ENCODE peak calls at places on chromosomes 13 and 19, in five cellular contexts. One of them, this sample, is unnamed.

GRCh38 chr19:5192568-5192967 is 148.0 kb downstream of the PTPRS start:
- DNase-seq in uterus: no peak
- DNase-seq in IMR-90: no peak
- DNase-seq in heart left ventricle: no peak
- DNase-seq in HCT116: no peak
- DNase-seq in this sample: no peak

GRCh38 chr13:80924596-80924995 is 583.7 kb upstream of the SPRY2 start:
- DNase-seq in uterus: no peak
- DNase-seq in IMR-90: no peak
- DNase-seq in heart left ventricle: no peak
- DNase-seq in HCT116: no peak
- DNase-seq in this sample: no peak

GRCh38 chr19:6018786-6019185 is 40.8 kb upstream of the RANBP3 start:
- DNase-seq in uterus: no peak
- DNase-seq in IMR-90: no peak
- DNase-seq in heart left ventricle: no peak
- DNase-seq in HCT116: no peak
- DNase-seq in this sample: no peak

GRCh38 chr13:44432595-44432994 is 59.0 kb downstream of the SERP2 start:
- DNase-seq in uterus: no peak
- DNase-seq in IMR-90: peak; percentile 31
- DNase-seq in heart left ventricle: no peak
- DNase-seq in HCT116: no peak
- DNase-seq in this sample: no peak

GRCh38 chr13:105612541-105612940 is 922.9 kb downstream of the EFNB2 start:
- DNase-seq in uterus: no peak
- DNase-seq in IMR-90: no peak
- DNase-seq in heart left ventricle: no peak
- DNase-seq in HCT116: no peak
- DNase-seq in this sample: no peak

GRCh38 chr19:8611890-8612806 is 1.6 kb upstream of the ADAMTS10 start:
- DNase-seq in uterus: peak; percentile 76
- DNase-seq in IMR-90: peak; percentile 66
- DNase-seq in heart left ventricle: peak; percentile 52
- DNase-seq in HCT116: no peak
- DNase-seq in this sample: no peak

GRCh38 chr13:108858676-108859075 is 229.3 kb downstream of the MYO16 start:
- DNase-seq in uterus: no peak
- DNase-seq in IMR-90: no peak
- DNase-seq in heart left ventricle: no peak
- DNase-seq in HCT116: no peak
- DNase-seq in this sample: no peak

GRCh38 chr19:32916969-32917611 is 47.5 kb upstream of the SLC7A9 start:
- DNase-seq in uterus: no peak
- DNase-seq in IMR-90: no peak
- DNase-seq in heart left ventricle: no peak
- DNase-seq in HCT116: no peak
- DNase-seq in this sample: no peak

GRCh38 chr13:105019073-105019472 is 1516.4 kb downstream of the EFNB2 start:
- DNase-seq in uterus: no peak
- DNase-seq in IMR-90: no peak
- DNase-seq in heart left ventricle: no peak
- DNase-seq in HCT116: no peak
- DNase-seq in this sample: no peak

GRCh38 chr19:29667941-29668340 is 2.7 kb downstream of the PLEKHF1 start:
- DNase-seq in uterus: no peak
- DNase-seq in IMR-90: no peak
- DNase-seq in heart left ventricle: no peak
- DNase-seq in HCT116: no peak
- DNase-seq in this sample: no peak

GRCh38 chr13:47945738-47946137 is 55.3 kb downstream of the SUCLA2 start:
- DNase-seq in uterus: no peak
- DNase-seq in IMR-90: peak; percentile 76
- DNase-seq in heart left ventricle: no peak
- DNase-seq in HCT116: no peak
- DNase-seq in this sample: no peak

GRCh38 chr19:43148233-43148632 is 38.1 kb downstream of the PSG5 start:
- DNase-seq in uterus: no peak
- DNase-seq in IMR-90: peak; percentile 93
- DNase-seq in heart left ventricle: no peak
- DNase-seq in HCT116: no peak
- DNase-seq in this sample: peak; percentile 8

GRCh38 chr13:101474419-101474957 is 22.0 kb downstream of the ITGBL1 start:
- DNase-seq in uterus: no peak
- DNase-seq in IMR-90: peak; percentile 91
- DNase-seq in heart left ventricle: no peak
- DNase-seq in HCT116: no peak
- DNase-seq in this sample: no peak

GRCh38 chr13:110499621-110500281 is 61.8 kb downstream of the RAB20 start:
- DNase-seq in uterus: no peak
- DNase-seq in IMR-90: peak; percentile 50
- DNase-seq in heart left ventricle: no peak
- DNase-seq in HCT116: no peak
- DNase-seq in this sample: no peak

GRCh38 chr13:88958821-88959220 is 1287.7 kb downstream of the SLITRK5 start:
- DNase-seq in uterus: no peak
- DNase-seq in IMR-90: no peak
- DNase-seq in heart left ventricle: no peak
- DNase-seq in HCT116: no peak
- DNase-seq in this sample: no peak

GRCh38 chr19:18637644-18638630 is 1.1 kb downstream of the KLHL26 start:
- DNase-seq in uterus: no peak
- DNase-seq in IMR-90: no peak
- DNase-seq in heart left ventricle: no peak
- DNase-seq in HCT116: peak; percentile 32
- DNase-seq in this sample: peak; percentile 36

GRCh38 chr13:77810891-77811290 is 107.7 kb downstream of the EDNRB start:
- DNase-seq in uterus: no peak
- DNase-seq in IMR-90: no peak
- DNase-seq in heart left ventricle: no peak
- DNase-seq in HCT116: no peak
- DNase-seq in this sample: no peak

GRCh38 chr19:45472557-45473365 is 5.0 kb downstream of the FOSB start:
- DNase-seq in uterus: no peak
- DNase-seq in IMR-90: no peak
- DNase-seq in heart left ventricle: no peak
- DNase-seq in HCT116: no peak
- DNase-seq in this sample: no peak

GRCh38 chr19:18895828-18896341 is at the start of gene CERS1:
- DNase-seq in uterus: no peak
- DNase-seq in IMR-90: no peak
- DNase-seq in heart left ventricle: no peak
- DNase-seq in HCT116: no peak
- DNase-seq in this sample: no peak

GRCh38 chr13:32032780-32033179 is 1.2 kb downstream of the FRY start:
- DNase-seq in uterus: no peak
- DNase-seq in IMR-90: no peak
- DNase-seq in heart left ventricle: no peak
- DNase-seq in HCT116: no peak
- DNase-seq in this sample: no peak

GRCh38 chr13:22220186-22221160 is 549.6 kb downstream of the FGF9 start:
- DNase-seq in uterus: no peak
- DNase-seq in IMR-90: no peak
- DNase-seq in heart left ventricle: no peak
- DNase-seq in HCT116: no peak
- DNase-seq in this sample: no peak

GRCh38 chr13:34065915-34066314 is 248.0 kb downstream of the RFC3 start:
- DNase-seq in uterus: no peak
- DNase-seq in IMR-90: no peak
- DNase-seq in heart left ventricle: no peak
- DNase-seq in HCT116: peak; percentile 54
- DNase-seq in this sample: no peak

GRCh38 chr19:17665058-17665457 is 23.1 kb downstream of the UNC13A start:
- DNase-seq in uterus: no peak
- DNase-seq in IMR-90: no peak
- DNase-seq in heart left ventricle: no peak
- DNase-seq in HCT116: no peak
- DNase-seq in this sample: no peak

GRCh38 chr19:15419413-15420025 is 731 bp upstream of the AKAP8L start:
- DNase-seq in uterus: no peak
- DNase-seq in IMR-90: no peak
- DNase-seq in heart left ventricle: no peak
- DNase-seq in HCT116: no peak
- DNase-seq in this sample: no peak

GRCh38 chr13:78241278-78241919 is 322.8 kb upstream of the EDNRB start:
- DNase-seq in uterus: no peak
- DNase-seq in IMR-90: peak; percentile 11
- DNase-seq in heart left ventricle: no peak
- DNase-seq in HCT116: no peak
- DNase-seq in this sample: no peak

GRCh38 chr13:43095771-43096719 is 72.7 kb downstream of the DNAJC15 start:
- DNase-seq in uterus: no peak
- DNase-seq in IMR-90: no peak
- DNase-seq in heart left ventricle: no peak
- DNase-seq in HCT116: no peak
- DNase-seq in this sample: no peak

GRCh38 chr13:89748716-89749115 is 1598.8 kb upstream of the MIR17HG start:
- DNase-seq in uterus: no peak
- DNase-seq in IMR-90: no peak
- DNase-seq in heart left ventricle: no peak
- DNase-seq in HCT116: no peak
- DNase-seq in this sample: no peak

GRCh38 chr19:37855098-37855497 is 51.3 kb downstream of the WDR87 start:
- DNase-seq in uterus: no peak
- DNase-seq in IMR-90: peak; percentile 17
- DNase-seq in heart left ventricle: peak; percentile 7
- DNase-seq in HCT116: no peak
- DNase-seq in this sample: peak; percentile 4

GRCh38 chr13:42487221-42487620 is 86.7 kb upstream of the TNFSF11 start:
- DNase-seq in uterus: no peak
- DNase-seq in IMR-90: peak; percentile 21
- DNase-seq in heart left ventricle: no peak
- DNase-seq in HCT116: no peak
- DNase-seq in this sample: no peak

GRCh38 chr13:38566023-38566422 is 120.9 kb upstream of the FREM2 start:
- DNase-seq in uterus: no peak
- DNase-seq in IMR-90: no peak
- DNase-seq in heart left ventricle: no peak
- DNase-seq in HCT116: no peak
- DNase-seq in this sample: no peak

DNA sequence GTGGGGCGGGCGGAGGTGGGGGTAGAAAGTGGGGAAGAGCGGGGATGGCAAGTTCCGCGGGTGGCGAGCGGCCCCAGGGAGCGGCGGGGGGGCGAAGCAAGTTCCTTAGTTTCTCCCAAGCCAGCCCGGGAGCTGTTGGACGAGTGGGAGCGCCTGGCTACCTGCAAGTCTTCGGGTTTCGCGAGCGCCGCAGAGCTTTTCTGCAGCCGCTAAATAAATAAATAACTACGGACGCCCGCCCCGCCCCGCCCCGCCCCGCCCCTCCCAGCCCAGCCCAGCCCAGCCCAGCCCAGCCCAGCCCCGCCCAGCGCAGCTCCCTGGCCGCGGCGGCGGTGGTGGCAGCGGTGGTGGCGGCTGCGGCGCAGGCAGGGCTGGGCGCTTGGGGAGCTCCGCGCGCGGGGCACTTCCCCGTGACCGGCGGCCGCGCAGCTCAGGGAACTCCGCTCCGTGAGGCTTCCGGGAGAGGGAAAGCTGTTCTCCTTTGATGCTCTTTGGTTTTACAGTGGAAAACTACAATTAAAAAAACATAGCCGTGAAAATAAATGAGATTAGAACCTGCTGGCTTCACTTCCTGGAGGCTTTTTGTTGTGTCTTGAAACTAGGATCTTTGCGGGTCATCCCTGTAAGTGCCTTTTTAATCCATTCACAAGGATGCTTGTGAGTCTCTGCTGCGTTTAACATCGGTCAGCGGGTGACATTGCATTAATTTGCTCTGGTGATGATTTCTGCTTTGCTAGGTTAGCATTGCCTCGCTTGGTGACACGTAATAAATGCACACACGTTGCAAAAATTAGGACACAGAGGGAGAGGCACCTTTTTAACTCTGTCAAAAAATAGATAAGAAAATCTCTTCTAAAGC is at the start of gene UBE2L5:
- DNase-seq in uterus: peak; percentile 93
- DNase-seq in IMR-90: peak; percentile 74
- DNase-seq in heart left ventricle: peak; percentile 78
- DNase-seq in HCT116: peak; percentile 63
- DNase-seq in this sample: peak; percentile 82
- TF ChIP-seq POLR2A in uterus: peak; percentile 52
- TF ChIP-seq POLR2A in IMR-90: no peak
- TF ChIP-seq POLR2A in heart left ventricle: peak; percentile 51
- TF ChIP-seq POLR2A in HCT116: no peak
- TF ChIP-seq POLR2A in this sample: peak; percentile 79

DNA sequence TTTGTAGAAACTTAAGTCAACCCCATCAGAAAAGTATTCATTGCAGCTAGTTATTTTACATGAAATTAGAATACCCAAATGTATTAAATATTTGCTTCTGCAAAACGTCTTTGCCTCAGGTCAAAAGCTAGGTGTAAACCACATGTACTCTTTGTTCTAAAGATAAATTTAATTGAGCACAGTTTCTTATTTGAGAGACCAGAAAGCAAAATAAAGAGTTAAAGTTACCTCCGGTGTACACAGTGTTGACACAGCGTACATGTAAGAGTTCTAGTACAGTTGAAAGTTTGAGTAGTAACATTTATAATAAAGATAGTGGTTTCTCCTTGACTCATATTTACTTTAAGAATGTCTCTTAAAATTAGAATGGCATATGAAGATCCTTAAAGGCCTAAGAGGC is 2.8 kb downstream of the LRCH1 start:
- DNase-seq in uterus: no peak
- DNase-seq in IMR-90: no peak
- DNase-seq in heart left ventricle: no peak
- DNase-seq in HCT116: no peak
- DNase-seq in this sample: no peak
- H3K4me3 ChIP-seq in uterus: peak overlapping the region; percentile 98
- H3K4me3 ChIP-seq in IMR-90: no peak overlapping the region
- H3K4me3 ChIP-seq in heart left ventricle: no peak overlapping the region
- H3K4me3 ChIP-seq in HCT116: no peak overlapping the region
- H3K4me3 ChIP-seq in this sample: no peak overlapping the region

GRCh38 chr13:52195052-52195837 is 35.8 kb upstream of the NEK3 start:
- DNase-seq in uterus: peak; percentile 81
- DNase-seq in IMR-90: peak; percentile 50
- DNase-seq in heart left ventricle: peak; percentile 85
- DNase-seq in HCT116: no peak
- DNase-seq in this sample: peak; percentile 24
- TF ChIP-seq CTCF in uterus: no peak
- TF ChIP-seq CTCF in IMR-90: no peak
- TF ChIP-seq CTCF in heart left ventricle: peak; percentile 51
- TF ChIP-seq CTCF in HCT116: no peak
- TF ChIP-seq CTCF in this sample: no peak

GRCh38 chr19:3175761-3176714 is 2.5 kb upstream of the S1PR4 start:
- DNase-seq in uterus: no peak
- DNase-seq in IMR-90: peak; percentile 65
- DNase-seq in heart left ventricle: no peak
- DNase-seq in HCT116: peak; percentile 65
- DNase-seq in this sample: peak; percentile 83
- TF ChIP-seq POLR2A in uterus: no peak
- TF ChIP-seq POLR2A in IMR-90: no peak
- TF ChIP-seq POLR2A in heart left ventricle: no peak
- TF ChIP-seq POLR2A in HCT116: no peak
- TF ChIP-seq POLR2A in this sample: no peak